ENCODE peak calls at places on chromosomes 3 and 15, in four cellular contexts. S is mesendoderm, W is H1, R is H9. C is an unnamed sample.

GRCh38 chr3:168025076-168025475 is 70.6 kb downstream of the GOLIM4 start:
- DNase-seq in S (no peak), W (no peak), R (no peak), C (peak; percentile 52)

GRCh38 chr15:72358532-72359180 is 17.2 kb downstream of the HEXA start:
- DNase-seq in S (no peak), W (no peak), R (no peak), C (peak; percentile 85)

GRCh38 chr3:171444291-171444690 is 15.9 kb downstream of the TNIK start:
- DNase-seq in R (no peak), S (no peak), W (no peak), C (no peak)

GRCh38 chr3:140546649-140547048 is 131.2 kb upstream of the TRIM42 start:
- DNase-seq in S (peak; percentile 19), R (no peak), W (no peak), C (no peak)

GRCh38 chr3:108472011-108472591 is 38.3 kb downstream of the MYH15 start:
- DNase-seq in W (no peak), R (no peak), S (peak; percentile 62), C (peak; percentile 95)

GRCh38 chr15:26115229-26115943 is 252.3 kb upstream of the ATP10A start:
- DNase-seq in S (no peak), W (peak; percentile 37), R (no peak), C (no peak)

GRCh38 chr15:84949043-84949442 is 32.6 kb upstream of the PDE8A start:
- DNase-seq in W (no peak), R (no peak), S (no peak), C (peak; percentile 71)

GRCh38 chr15:60121845-60122244 is 117.7 kb downstream of the FOXB1 start:
- DNase-seq in R (no peak), W (no peak), S (no peak), C (no peak)

GRCh38 chr15:57950381-57950946 is 115.0 kb downstream of the ALDH1A2 start:
- DNase-seq in S (peak; percentile 69), W (no peak), R (no peak), C (no peak)

GRCh38 chr3:149233323-149233722 is 11.7 kb upstream of the CP start:
- DNase-seq in R (no peak), S (peak; percentile 82), W (no peak), C (no peak)

GRCh38 chr3:192864943-192865342 is 52.7 kb downstream of the MB21D2 start:
- DNase-seq in W (no peak), S (no peak), R (no peak), C (peak; percentile 43)

GRCh38 chr3:185057829-185058228 is 95.0 kb downstream of the C3orf70 start:
- DNase-seq in R (no peak), S (no peak), W (no peak), C (no peak)

GRCh38 chr15:77481670-77482069 is 61.0 kb downstream of the HMG20A start:
- DNase-seq in S (no peak), R (no peak), W (no peak), C (no peak)

GRCh38 chr3:148718982-148719862 is 21.5 kb downstream of the AGTR1 start:
- DNase-seq in W (no peak), R (peak; percentile 35), S (peak; percentile 13), C (peak; percentile 32)

GRCh38 chr3:123353852-123354238 is 95.0 kb downstream of the ADCY5 start:
- DNase-seq in W (no peak), S (no peak), R (no peak), C (peak; percentile 66)

GRCh38 chr15:85832389-85832788 is 37.7 kb upstream of the KLHL25 start:
- DNase-seq in W (no peak), R (no peak), S (no peak), C (no peak)

GRCh38 chr15:69400850-69401249 is 13.3 kb upstream of the KIF23 start:
- DNase-seq in S (peak; percentile 73), R (no peak), W (no peak), C (peak; percentile 47)

GRCh38 chr15:74845208-74845568 is 2.2 kb upstream of the ULK3 start:
- DNase-seq in R (no peak), W (no peak), S (no peak), C (no peak)

GRCh38 chr3:41693799-41694198 is 268.1 kb downstream of the ULK4 start:
- DNase-seq in W (no peak), R (no peak), S (no peak), C (peak; percentile 38)

GRCh38 chr3:99699841-99700240 is 61.4 kb downstream of the COL8A1 start:
- DNase-seq in W (no peak), R (no peak), S (no peak), C (peak; percentile 78)

GRCh38 chr3:58998476-58999117 is 51.2 kb downstream of the CFAP20DC start:
- DNase-seq in W (no peak), R (no peak), S (peak; percentile 20), C (peak; percentile 98)

GRCh38 chr15:28885630-28886430 is at the start of gene APBA2:
- DNase-seq in W (peak; percentile 78), S (peak; percentile 51), R (peak; percentile 55), C (peak; percentile 41)

GRCh38 chr3:135929670-135930069 is 35.9 kb upstream of the PPP2R3A start:
- DNase-seq in R (no peak), W (no peak), S (no peak), C (peak; percentile 46)

GRCh38 chr3:196641278-196642058 is 2.0 kb downstream of the NRROS start:
- DNase-seq in S (no peak), R (no peak), W (no peak), C (no peak)

GRCh38 chr3:127820871-127821853 is 1.2 kb downstream of the MGLL start:
- DNase-seq in R (no peak), S (no peak), W (no peak), C (peak; percentile 56)

GRCh38 chr3:191641789-191642188 is 180.8 kb downstream of the PYDC2 start:
- DNase-seq in S (no peak), R (no peak), W (no peak), C (no peak)

GRCh38 chr3:12741205-12741604 is 17.9 kb downstream of the TMEM40 start:
- DNase-seq in R (no peak), W (no peak), S (peak; percentile 74), C (no peak)

GRCh38 chr15:62497356-62497755 is 332.3 kb upstream of the C2CD4B start:
- DNase-seq in R (no peak), S (no peak), W (no peak), C (peak; percentile 38)

GRCh38 chr15:90191344-90191687 is 9.8 kb upstream of the SEMA4B start:
- DNase-seq in S (no peak), R (no peak), W (no peak), C (no peak)

GRCh38 chr15:90187257-90187868 is 13.8 kb upstream of the SEMA4B start:
- DNase-seq in W (no peak), R (no peak), S (no peak), C (no peak)

GRCh38 chr15:90189781-90190467 is 11.2 kb upstream of the SEMA4B start:
- DNase-seq in W (no peak), R (no peak), S (no peak), C (no peak)

GRCh38 chr15:90190606-90191343 is 10.4 kb upstream of the SEMA4B start:
- DNase-seq in W (no peak), R (no peak), S (no peak), C (no peak)

DNA sequence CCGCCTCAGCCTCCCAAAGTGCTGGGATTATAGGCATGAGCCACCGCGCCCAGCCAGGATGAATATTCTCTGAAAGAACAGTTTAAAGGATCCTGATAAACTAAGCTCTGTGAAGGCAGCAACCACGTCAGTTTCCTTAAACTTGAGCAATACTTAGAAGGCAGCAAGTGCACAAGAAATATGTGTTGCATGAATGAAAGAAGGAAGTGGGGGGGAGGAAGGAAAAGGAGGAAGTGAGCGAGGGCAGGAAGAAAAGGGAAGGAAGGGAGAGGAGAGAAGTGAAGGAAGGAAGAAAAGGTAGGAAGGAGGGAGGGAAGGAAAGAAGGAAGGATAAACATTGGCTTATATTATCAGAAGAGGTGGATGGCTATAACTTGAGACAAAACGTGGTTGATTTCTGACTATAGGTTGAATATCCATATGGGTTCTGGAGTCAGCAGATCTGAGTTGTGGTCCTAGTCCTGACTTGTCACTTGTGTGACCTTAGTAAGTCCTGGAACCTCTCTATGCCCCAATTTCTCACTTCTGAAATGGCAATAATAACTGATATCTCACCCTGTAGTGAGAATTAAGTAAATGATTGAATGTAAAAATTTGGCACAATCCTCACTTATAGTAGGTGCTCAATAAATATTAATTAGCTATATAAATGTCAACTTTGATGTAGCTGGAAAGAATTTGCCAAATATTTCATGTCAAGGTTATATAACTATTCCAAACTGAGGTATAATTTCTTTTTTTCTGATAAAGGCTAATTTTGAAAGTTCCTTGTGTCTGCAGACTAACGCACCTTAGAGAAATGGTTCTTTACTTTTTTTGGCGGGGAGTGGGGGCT is 12.0 kb upstream of the SEMA4B start:
- DNase-seq in S (no peak), R (no peak), W (no peak), C (no peak)
- H4K5ac ChIP-seq in S (no peak overlapping the region), R (no peak overlapping the region), W (no peak overlapping the region), C (no peak overlapping the region)

GRCh38 chr3:187024561-187025226 is 94.4 kb downstream of the ST6GAL1 start:
- DNase-seq in S (no peak), R (no peak), W (peak; percentile 28), C (no peak)
- H3K56ac ChIP-seq in S (no peak overlapping the region), R (no peak overlapping the region), W (no peak overlapping the region), C (no peak overlapping the region)

DNA sequence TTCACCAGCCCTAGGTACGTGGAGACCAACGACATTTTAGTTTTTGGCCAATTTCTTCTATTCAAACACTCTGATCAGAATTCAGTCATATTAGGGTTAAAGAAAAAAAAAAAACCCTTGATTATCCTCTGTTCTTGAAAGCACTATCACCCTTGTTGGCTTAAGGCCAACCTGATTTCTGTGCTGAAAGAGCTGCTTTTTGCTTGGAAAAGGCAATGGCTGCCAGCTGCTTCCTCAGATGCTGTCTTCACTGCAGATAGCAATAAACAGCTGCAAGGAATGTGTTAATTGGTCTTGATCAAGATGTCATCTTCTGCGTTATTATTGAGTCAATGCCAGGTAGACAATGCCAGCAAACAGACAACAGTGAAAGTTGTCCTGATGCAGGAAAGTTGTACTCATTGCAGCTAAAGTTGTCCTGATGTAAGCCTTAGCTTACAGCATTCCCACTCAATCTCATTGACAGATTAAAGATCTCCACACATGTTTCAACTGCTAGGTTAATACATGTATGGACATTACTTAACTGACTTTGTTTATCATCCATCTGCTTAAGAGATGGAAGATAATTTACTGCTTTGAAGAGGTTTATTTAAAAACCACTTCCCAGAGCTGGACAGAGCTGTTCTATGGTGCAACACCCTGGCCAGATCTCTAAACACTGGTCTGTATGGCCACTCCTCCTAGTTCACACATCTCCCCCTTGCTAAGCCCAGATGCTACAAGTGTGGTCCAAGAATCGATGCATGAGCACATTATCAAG is 251.0 kb upstream of the MCTP2 start:
- DNase-seq in R (no peak), W (no peak), S (no peak), C (no peak)
- H4K5ac ChIP-seq in R (no peak overlapping the region), W (no peak overlapping the region), S (no peak overlapping the region), C (no peak overlapping the region)

GRCh38 chr3:48569400-48569799 is 5.8 kb upstream of the UCN2 start:
- DNase-seq in S (no peak), R (no peak), W (no peak), C (no peak)
- H3K56ac ChIP-seq in S (no peak overlapping the region), R (no peak overlapping the region), W (peak overlapping the region; percentile 19), C (no peak overlapping the region)

GRCh38 chr3:105678017-105678416 is 190.8 kb downstream of the CBLB start:
- DNase-seq in R (no peak), S (no peak), W (no peak), C (no peak)
- H4K5ac ChIP-seq in R (no peak overlapping the region), S (no peak overlapping the region), W (no peak overlapping the region), C (no peak overlapping the region)

GRCh38 chr3:17044844-17045243 is 160.1 kb downstream of the PLCL2 start:
- DNase-seq in S (no peak), R (no peak), W (no peak), C (no peak)
- H3K56ac ChIP-seq in S (no peak overlapping the region), R (no peak overlapping the region), W (no peak overlapping the region), C (no peak overlapping the region)

DNA sequence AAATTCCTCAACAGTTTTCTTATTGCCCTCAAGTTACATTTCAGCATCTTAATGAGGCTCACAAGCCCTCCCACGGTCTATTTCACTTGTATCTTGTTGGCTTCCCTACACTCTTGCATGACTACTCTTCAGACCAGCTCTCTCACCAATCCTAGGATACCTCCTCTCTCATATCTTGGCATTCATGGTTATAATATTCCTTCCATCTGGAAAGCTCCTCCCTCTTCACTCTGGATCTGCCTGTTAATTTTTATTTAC is 8.5 kb upstream of the CCDC80 start:
- DNase-seq in W (no peak), S (no peak), R (no peak), C (peak; percentile 83)
- H4K5ac ChIP-seq in W (no peak overlapping the region), S (no peak overlapping the region), R (no peak overlapping the region), C (peak overlapping the region; percentile 96)

C was measured in IMR-90.